ENCODE peak calls at places on chromosomes 3 and 15, in eight cellular contexts. One of them, this sample, is unnamed.

GRCh38 chr15:76533995-76534394 is 197.4 kb downstream of the ISL2 start:
- DNase-seq in PC-3: no peak
- DNase-seq in GM23338: no peak
- DNase-seq in neural progenitor cell: no peak
- DNase-seq in HCT116: no peak
- DNase-seq in GM23248: no peak
- DNase-seq in SK-N-SH: no peak
- DNase-seq in MM.1S: no peak
- DNase-seq in this sample: no peak

GRCh38 chr3:48429416-48430358 is at the start of gene PLXNB1:
- DNase-seq in GM23338: peak; percentile 98
- DNase-seq in MM.1S: peak; percentile 34
- DNase-seq in PC-3: peak; percentile 63
- DNase-seq in HCT116: no peak
- DNase-seq in GM23248: peak; percentile 55
- DNase-seq in SK-N-SH: peak; percentile 93
- DNase-seq in neural progenitor cell: peak; percentile 92
- DNase-seq in this sample: peak; percentile 93

GRCh38 chr3:102156426-102156825 is 278.4 kb upstream of the ZPLD1 start:
- DNase-seq in SK-N-SH: no peak
- DNase-seq in MM.1S: no peak
- DNase-seq in PC-3: peak; percentile 94
- DNase-seq in GM23248: peak; percentile 95
- DNase-seq in HCT116: no peak
- DNase-seq in neural progenitor cell: no peak
- DNase-seq in GM23338: no peak
- DNase-seq in this sample: peak; percentile 47

GRCh38 chr15:62126364-62126763 is 38.7 kb downstream of the C2CD4B start:
- DNase-seq in HCT116: no peak
- DNase-seq in PC-3: no peak
- DNase-seq in MM.1S: no peak
- DNase-seq in GM23338: no peak
- DNase-seq in GM23248: no peak
- DNase-seq in neural progenitor cell: no peak
- DNase-seq in SK-N-SH: no peak
- DNase-seq in this sample: no peak

GRCh38 chr3:67083277-67083676 is 85.2 kb downstream of the KBTBD8 start:
- DNase-seq in SK-N-SH: no peak
- DNase-seq in PC-3: peak; percentile 4
- DNase-seq in MM.1S: peak; percentile 50
- DNase-seq in neural progenitor cell: no peak
- DNase-seq in GM23248: peak; percentile 3
- DNase-seq in GM23338: no peak
- DNase-seq in HCT116: no peak
- DNase-seq in this sample: no peak

GRCh38 chr3:18743761-18744160 is 318.6 kb upstream of the SATB1 start:
- DNase-seq in PC-3: no peak
- DNase-seq in GM23248: no peak
- DNase-seq in MM.1S: no peak
- DNase-seq in SK-N-SH: no peak
- DNase-seq in neural progenitor cell: no peak
- DNase-seq in HCT116: no peak
- DNase-seq in GM23338: no peak
- DNase-seq in this sample: no peak

GRCh38 chr3:189258261-189258660 is 86.5 kb downstream of the TPRG1 start:
- DNase-seq in neural progenitor cell: peak; percentile 4
- DNase-seq in MM.1S: no peak
- DNase-seq in PC-3: no peak
- DNase-seq in GM23338: no peak
- DNase-seq in HCT116: no peak
- DNase-seq in SK-N-SH: no peak
- DNase-seq in GM23248: no peak
- DNase-seq in this sample: no peak

GRCh38 chr3:124627501-124627908 is 102.7 kb upstream of the UMPS start:
- DNase-seq in neural progenitor cell: no peak
- DNase-seq in HCT116: no peak
- DNase-seq in GM23248: no peak
- DNase-seq in PC-3: no peak
- DNase-seq in SK-N-SH: no peak
- DNase-seq in GM23338: no peak
- DNase-seq in MM.1S: no peak
- DNase-seq in this sample: peak; percentile 56

GRCh38 chr3:172138031-172138538 is 98.7 kb downstream of the FNDC3B start:
- DNase-seq in neural progenitor cell: no peak
- DNase-seq in GM23248: peak; percentile 33
- DNase-seq in SK-N-SH: no peak
- DNase-seq in HCT116: no peak
- DNase-seq in GM23338: no peak
- DNase-seq in PC-3: peak; percentile 87
- DNase-seq in MM.1S: no peak
- DNase-seq in this sample: no peak

GRCh38 chr3:133469140-133469731 is 69.4 kb downstream of the BFSP2 start:
- DNase-seq in PC-3: no peak
- DNase-seq in GM23338: no peak
- DNase-seq in MM.1S: no peak
- DNase-seq in neural progenitor cell: no peak
- DNase-seq in HCT116: no peak
- DNase-seq in GM23248: peak; percentile 34
- DNase-seq in SK-N-SH: no peak
- DNase-seq in this sample: no peak

GRCh38 chr3:68793750-68794149 is 138.6 kb downstream of the TAFA4 start:
- DNase-seq in MM.1S: no peak
- DNase-seq in neural progenitor cell: no peak
- DNase-seq in SK-N-SH: no peak
- DNase-seq in GM23338: no peak
- DNase-seq in GM23248: no peak
- DNase-seq in PC-3: no peak
- DNase-seq in HCT116: no peak
- DNase-seq in this sample: no peak

GRCh38 chr3:128001576-128001975 is 50.7 kb upstream of the SEC61A1 start:
- DNase-seq in HCT116: no peak
- DNase-seq in PC-3: no peak
- DNase-seq in SK-N-SH: no peak
- DNase-seq in neural progenitor cell: no peak
- DNase-seq in GM23248: no peak
- DNase-seq in GM23338: peak; percentile 55
- DNase-seq in MM.1S: no peak
- DNase-seq in this sample: no peak
- H3K27me3 ChIP-seq in HCT116: no peaks in the 10 kb centered on the region
- H3K27me3 ChIP-seq in PC-3: no peaks in the 10 kb centered on the region
- H3K27me3 ChIP-seq in SK-N-SH: no peaks in the 10 kb centered on the region
- H3K27me3 ChIP-seq in neural progenitor cell: no peaks in the 10 kb centered on the region
- H3K27me3 ChIP-seq in GM23248: peaks cover 61% of the 10 kb centered on the region
- H3K27me3 ChIP-seq in GM23338: no peaks in the 10 kb centered on the region
- H3K27me3 ChIP-seq in MM.1S: no peaks in the 10 kb centered on the region
- H3K27me3 ChIP-seq in this sample: peaks cover 5% of the 10 kb centered on the region

DNA sequence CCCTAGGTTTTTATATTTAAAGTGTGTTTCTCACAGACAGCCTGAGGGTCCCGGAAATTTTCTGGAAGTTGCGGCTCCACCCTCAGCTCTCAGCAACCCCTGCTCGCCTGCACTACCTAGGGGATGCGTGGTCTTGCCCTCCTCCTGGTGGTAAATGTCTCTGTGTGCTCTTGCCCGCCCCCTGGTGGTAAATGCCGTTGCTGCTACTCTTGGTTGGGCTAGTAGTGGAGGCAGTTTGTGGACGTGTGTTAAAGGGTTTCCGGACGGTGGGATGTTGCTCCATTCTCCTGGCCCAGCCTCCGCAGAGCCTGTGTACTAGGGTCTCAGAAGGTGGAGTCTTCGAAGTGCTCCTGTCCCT is 27.4 kb downstream of the STOML1 start:
- DNase-seq in neural progenitor cell: peak; percentile 85
- DNase-seq in MM.1S: peak; percentile 81
- DNase-seq in SK-N-SH: peak; percentile 82
- DNase-seq in PC-3: peak; percentile 79
- DNase-seq in GM23248: peak; percentile 77
- DNase-seq in HCT116: peak; percentile 72
- DNase-seq in GM23338: peak; percentile 95
- DNase-seq in this sample: peak; percentile 80
- TF ChIP-seq EZH2phosphoT487 in neural progenitor cell: no peak
- TF ChIP-seq EZH2phosphoT487 in MM.1S: no peak
- TF ChIP-seq EZH2phosphoT487 in SK-N-SH: no peak
- TF ChIP-seq EZH2phosphoT487 in PC-3: no peak
- TF ChIP-seq EZH2phosphoT487 in GM23248: no peak
- TF ChIP-seq EZH2phosphoT487 in HCT116: no peak
- TF ChIP-seq EZH2phosphoT487 in GM23338: no peak
- TF ChIP-seq EZH2phosphoT487 in this sample: no peak

GRCh38 chr3:99319450-99319849 is 318.9 kb upstream of the COL8A1 start:
- DNase-seq in PC-3: no peak
- DNase-seq in MM.1S: no peak
- DNase-seq in SK-N-SH: no peak
- DNase-seq in neural progenitor cell: no peak
- DNase-seq in GM23248: peak; percentile 24
- DNase-seq in GM23338: no peak
- DNase-seq in HCT116: no peak
- DNase-seq in this sample: no peak
- H3K27me3 ChIP-seq in PC-3: no peaks in the 10 kb centered on the region
- H3K27me3 ChIP-seq in MM.1S: no peaks in the 10 kb centered on the region
- H3K27me3 ChIP-seq in SK-N-SH: no peaks in the 10 kb centered on the region
- H3K27me3 ChIP-seq in neural progenitor cell: no peaks in the 10 kb centered on the region
- H3K27me3 ChIP-seq in GM23248: no peaks in the 10 kb centered on the region
- H3K27me3 ChIP-seq in GM23338: no peaks in the 10 kb centered on the region
- H3K27me3 ChIP-seq in HCT116: peaks cover 22% of the 10 kb centered on the region
- H3K27me3 ChIP-seq in this sample: no peaks in the 10 kb centered on the region

GRCh38 chr3:197337214-197337613 is 38.8 kb upstream of the DLG1 start:
- DNase-seq in MM.1S: no peak
- DNase-seq in GM23248: no peak
- DNase-seq in GM23338: no peak
- DNase-seq in PC-3: no peak
- DNase-seq in SK-N-SH: no peak
- DNase-seq in HCT116: no peak
- DNase-seq in neural progenitor cell: no peak
- DNase-seq in this sample: no peak
- TF ChIP-seq EZH2phosphoT487 in MM.1S: no peak
- TF ChIP-seq EZH2phosphoT487 in GM23248: no peak
- TF ChIP-seq EZH2phosphoT487 in GM23338: no peak
- TF ChIP-seq EZH2phosphoT487 in PC-3: no peak
- TF ChIP-seq EZH2phosphoT487 in SK-N-SH: no peak
- TF ChIP-seq EZH2phosphoT487 in HCT116: no peak
- TF ChIP-seq EZH2phosphoT487 in neural progenitor cell: no peak
- TF ChIP-seq EZH2phosphoT487 in this sample: no peak

DNA sequence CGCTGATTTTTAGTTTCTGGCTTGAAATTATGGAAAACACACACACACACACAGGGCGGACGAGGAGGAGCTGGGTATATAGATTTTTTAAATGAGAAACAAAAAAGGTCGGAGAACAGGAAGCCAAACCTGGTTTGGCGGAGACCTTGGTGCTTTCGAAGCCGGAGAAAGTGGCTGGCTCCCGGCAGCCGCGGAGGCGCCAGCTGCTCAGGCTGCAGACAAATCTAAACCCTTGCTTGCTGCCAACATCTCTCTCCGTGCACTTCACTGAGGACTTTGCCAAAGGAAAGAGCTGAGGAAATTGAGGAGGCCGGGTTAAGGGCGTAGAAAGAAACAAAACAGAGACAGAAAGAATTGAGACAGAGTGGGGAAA is 2.1 kb downstream of the ZIC1 start:
- DNase-seq in HCT116: no peak
- DNase-seq in GM23338: peak; percentile 52
- DNase-seq in neural progenitor cell: peak; percentile 59
- DNase-seq in GM23248: peak; percentile 84
- DNase-seq in PC-3: no peak
- DNase-seq in SK-N-SH: no peak
- DNase-seq in MM.1S: no peak
- DNase-seq in this sample: no peak
- H3K27me3 ChIP-seq in HCT116: no peaks in the 10 kb centered on the region
- H3K27me3 ChIP-seq in GM23338: peaks cover 98% of the 10 kb centered on the region
- H3K27me3 ChIP-seq in neural progenitor cell: peaks cover 100% of the 10 kb centered on the region
- H3K27me3 ChIP-seq in GM23248: no peaks in the 10 kb centered on the region
- H3K27me3 ChIP-seq in PC-3: peaks cover 88% of the 10 kb centered on the region
- H3K27me3 ChIP-seq in SK-N-SH: peaks cover 66% of the 10 kb centered on the region
- H3K27me3 ChIP-seq in MM.1S: no peaks in the 10 kb centered on the region
- H3K27me3 ChIP-seq in this sample: peaks cover 98% of the 10 kb centered on the region

DNA sequence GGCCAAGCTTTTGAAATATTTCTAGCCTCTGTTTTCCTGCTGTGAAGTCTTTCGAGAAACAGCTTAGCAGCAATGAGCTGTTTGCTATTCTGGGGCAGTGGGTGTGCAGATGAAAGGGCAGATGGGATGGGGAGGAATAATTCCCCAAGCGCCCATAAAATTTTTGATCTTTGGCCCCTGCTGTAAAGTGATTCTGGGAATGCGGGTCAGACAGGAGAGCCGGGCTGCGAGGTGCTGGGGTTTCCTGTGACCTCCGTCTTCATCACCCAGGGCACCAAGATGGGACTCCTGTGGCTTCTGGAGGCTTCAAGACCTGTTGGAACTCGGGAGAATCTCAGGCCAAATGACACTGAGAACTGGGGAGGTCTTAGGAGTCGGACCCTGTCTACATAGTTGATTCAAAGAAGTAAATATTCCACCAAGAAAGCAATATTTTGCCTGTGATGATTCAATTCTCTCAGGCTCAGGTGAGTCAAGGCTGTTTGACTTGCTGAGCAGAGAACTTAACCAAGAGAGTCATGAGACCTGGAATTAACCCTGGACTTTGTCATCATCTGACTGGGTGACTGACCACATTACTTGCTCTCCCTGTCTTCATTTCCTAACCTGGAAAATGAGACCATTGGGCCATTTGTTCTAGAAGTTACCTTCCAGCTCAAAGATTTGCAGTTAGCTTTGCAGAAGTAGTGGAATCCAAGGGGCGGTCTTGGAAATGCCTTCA is 86.4 kb downstream of the POLR2M start:
- DNase-seq in PC-3: peak; percentile 61
- DNase-seq in GM23338: no peak
- DNase-seq in HCT116: no peak
- DNase-seq in SK-N-SH: no peak
- DNase-seq in GM23248: peak; percentile 11
- DNase-seq in MM.1S: no peak
- DNase-seq in neural progenitor cell: peak; percentile 27
- DNase-seq in this sample: peak; percentile 52
- TF ChIP-seq EZH2phosphoT487 in PC-3: no peak
- TF ChIP-seq EZH2phosphoT487 in GM23338: no peak
- TF ChIP-seq EZH2phosphoT487 in HCT116: no peak
- TF ChIP-seq EZH2phosphoT487 in SK-N-SH: no peak
- TF ChIP-seq EZH2phosphoT487 in GM23248: no peak
- TF ChIP-seq EZH2phosphoT487 in MM.1S: no peak
- TF ChIP-seq EZH2phosphoT487 in neural progenitor cell: no peak
- TF ChIP-seq EZH2phosphoT487 in this sample: no peak

This sample was measured in hepatocyte.